ENCODE peak calls at places on chromosomes 4 and X, in six cellular contexts. D, W, Y, T, I and U are unnamed samples.

GRCh38 chrX:46912673-46913491 is 661 bp downstream of the JADE3 start:
- DNase-seq in D (peak), W (peak), Y (peak), T (no peak), I (peak), U (peak)

GRCh38 chr4:168433576-168433975 is 46.7 kb downstream of the DDX60L start:
- DNase-seq in D (no peak), W (no peak), Y (no peak), T (no peak), I (no peak), U (no peak)

GRCh38 chrX:2635366-2635765 is 55.7 kb upstream of the CD99 start:
- DNase-seq in D (no peak), W (no peak), Y (no peak), T (no peak), I (no peak), U (no peak)

GRCh38 chrX:100449696-100450606 is 39.9 kb upstream of the PCDH19 start:
- DNase-seq in D (no peak), W (no peak), Y (no peak), T (no peak), I (no peak), U (no peak)

GRCh38 chr4:74449571-74450297 is 4.8 kb downstream of the AREG start:
- DNase-seq in D (no peak), W (no peak), Y (no peak), T (no peak), I (no peak), U (no peak)

GRCh38 chr4:22962186-22962786 is 269.5 kb downstream of the GBA3 start:
- DNase-seq in D (no peak), W (peak), Y (no peak), T (no peak), I (no peak), U (no peak)

GRCh38 chrX:139106111-139106510 is 394.6 kb upstream of the FGF13 start:
- DNase-seq in D (no peak), W (no peak), Y (no peak), T (no peak), I (no peak), U (no peak)

GRCh38 chr4:81722229-81722900 is 250.7 kb upstream of the RASGEF1B start:
- DNase-seq in D (no peak), W (no peak), Y (no peak), T (no peak), I (no peak), U (no peak)

GRCh38 chr4:87005690-87006461 is 71.1 kb downstream of the AFF1 start:
- DNase-seq in D (no peak), W (no peak), Y (no peak), T (peak), I (no peak), U (no peak)

GRCh38 chr4:8847331-8847730 is 24.3 kb downstream of the HMX1 start:
- DNase-seq in D (no peak), W (no peak), Y (peak), T (no peak), I (no peak), U (peak)

GRCh38 chr4:176753049-176753448 is 39.7 kb downstream of the VEGFC start:
- DNase-seq in D (no peak), W (no peak), Y (no peak), T (no peak), I (no peak), U (no peak)

GRCh38 chr4:99945718-99946345 is 586 bp downstream of the DNAJB14 start:
- DNase-seq in D (no peak), W (peak), Y (no peak), T (no peak), I (peak), U (no peak)

GRCh38 chr4:123412700-123413512 is 16.3 kb downstream of the SPRY1 start:
- DNase-seq in D (no peak), W (no peak), Y (no peak), T (no peak), I (no peak), U (no peak)

GRCh38 chrX:40154229-40154852 is 56.6 kb upstream of the BCOR start:
- DNase-seq in D (no peak), W (peak), Y (peak), T (no peak), I (peak), U (no peak)

GRCh38 chr4:7915875-7916242 is 23.8 kb downstream of the AFAP1 start:
- DNase-seq in D (no peak), W (no peak), Y (no peak), T (no peak), I (no peak), U (no peak)

GRCh38 chr4:85780664-85781063 is 305.7 kb downstream of the ARHGAP24 start:
- DNase-seq in D (no peak), W (no peak), Y (no peak), T (no peak), I (no peak), U (no peak)

GRCh38 chrX:135304741-135305140 is 4.5 kb upstream of the ETDC start:
- DNase-seq in D (no peak), W (no peak), Y (no peak), T (no peak), I (no peak), U (no peak)

GRCh38 chr4:123438031-123438430 is 41.4 kb downstream of the SPRY1 start:
- DNase-seq in D (no peak), W (no peak), Y (no peak), T (no peak), I (no peak), U (no peak)

GRCh38 chrX:19678941-19679340 is 163.6 kb upstream of the MAP3K15 start:
- DNase-seq in D (no peak), W (no peak), Y (no peak), T (peak), I (no peak), U (no peak)

GRCh38 chr4:137519406-137519805 is 12.9 kb downstream of the PCDH18 start:
- DNase-seq in D (no peak), W (no peak), Y (no peak), T (no peak), I (no peak), U (no peak)

GRCh38 chrX:48071064-48071985 is at the start of gene ZNF630:
- DNase-seq in D (peak), W (peak), Y (peak), T (peak), I (no peak), U (peak)

GRCh38 chr4:182955411-182955810 is 38.2 kb upstream of the DCTD start:
- DNase-seq in D (no peak), W (no peak), Y (no peak), T (no peak), I (no peak), U (no peak)

GRCh38 chr4:173525118-173526033 is 4.7 kb downstream of the HAND2 start:
- DNase-seq in D (no peak), W (no peak), Y (peak), T (no peak), I (no peak), U (no peak)

GRCh38 chrX:78123190-78123589 is 16.3 kb downstream of the TAF9B start:
- DNase-seq in D (no peak), W (no peak), Y (no peak), T (no peak), I (no peak), U (no peak)

GRCh38 chr4:13511101-13511500 is 27.0 kb upstream of the RAB28 start:
- DNase-seq in D (no peak), W (no peak), Y (no peak), T (no peak), I (no peak), U (no peak)

GRCh38 chr4:186307916-186308315 is 41.9 kb downstream of the F11 start:
- DNase-seq in D (no peak), W (no peak), Y (no peak), T (no peak), I (no peak), U (no peak)

GRCh38 chr4:26636458-26636857 is 52.6 kb downstream of the TBC1D19 start:
- DNase-seq in D (no peak), W (no peak), Y (no peak), T (no peak), I (no peak), U (no peak)

GRCh38 chr4:160180206-160180605 is 1077.3 kb downstream of the RAPGEF2 start:
- DNase-seq in D (no peak), W (no peak), Y (no peak), T (no peak), I (no peak), U (no peak)

GRCh38 chrX:45485682-45486081 is 285.0 kb upstream of the DIPK2B start:
- DNase-seq in D (no peak), W (no peak), Y (no peak), T (no peak), I (no peak), U (no peak)

GRCh38 chrX:42098897-42099296 is 175.5 kb upstream of the CASK start:
- DNase-seq in D (no peak), W (no peak), Y (no peak), T (no peak), I (no peak), U (no peak)

GRCh38 chrX:4225086-4225485 is 511.6 kb upstream of the PRKX start:
- DNase-seq in D (no peak), W (no peak), Y (no peak), T (no peak), I (no peak), U (no peak)

GRCh38 chr4:47031713-47032404 is 492 bp downstream of the GABRB1 start:
- DNase-seq in D (no peak), W (no peak), Y (no peak), T (no peak), I (no peak), U (no peak)

GRCh38 chr4:54945838-54946237 is 179.6 kb downstream of the KDR start:
- DNase-seq in D (no peak), W (no peak), Y (no peak), T (no peak), I (no peak), U (no peak)

DNA sequence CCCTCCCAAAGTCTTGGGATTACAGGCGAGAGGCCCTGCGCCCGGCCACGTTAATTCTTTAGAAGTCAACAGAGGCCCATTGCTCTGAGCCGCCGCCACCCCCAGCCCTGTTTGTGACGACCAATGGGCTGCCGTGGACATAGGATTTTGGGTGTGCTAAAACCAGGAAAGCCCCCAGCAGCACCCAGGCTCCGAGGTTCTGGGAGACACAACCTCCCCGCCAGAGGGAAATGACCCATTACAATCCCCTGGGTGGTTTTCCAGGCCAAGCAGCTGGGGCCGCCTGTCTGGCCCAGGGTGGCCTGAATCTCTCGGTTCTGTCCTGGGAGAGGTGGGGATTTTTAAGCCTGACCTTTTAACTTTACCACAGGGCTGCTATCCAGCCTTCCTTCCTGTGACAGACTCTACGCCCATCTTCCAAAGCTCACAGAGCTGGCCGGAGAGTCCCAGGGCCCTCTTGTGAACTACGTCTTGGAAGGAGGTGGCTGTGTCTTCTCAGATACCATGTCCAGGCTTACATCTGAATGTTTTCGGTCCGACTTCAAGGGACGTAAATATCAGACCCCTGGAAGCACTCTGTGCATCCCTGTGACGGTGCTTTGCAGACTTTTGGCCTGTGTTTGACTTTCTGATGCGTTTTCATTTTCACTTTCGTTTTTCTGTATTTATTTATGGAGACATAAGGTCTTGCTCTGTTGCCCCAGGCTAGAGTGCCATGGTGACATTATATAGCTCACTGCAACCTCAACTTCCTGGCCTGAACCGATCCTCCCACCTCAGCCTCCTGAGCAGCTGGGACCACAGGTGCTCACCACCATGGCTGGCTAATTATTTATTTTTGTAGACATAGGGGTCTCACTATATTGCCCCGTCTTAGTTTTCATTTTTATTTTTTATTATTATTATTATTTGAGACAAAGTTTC is 36.0 kb downstream of the P2RY8 start:
- DNase-seq in D (peak), W (no peak), Y (peak), T (peak), I (no peak), U (peak)
- TF ChIP-seq TAF1 in D (no peak), W (no peak), Y (no peak), T (no peak), I (no peak), U (no peak)

GRCh38 chrX:153689654-153690465 is 2.1 kb downstream of the SLC6A8 start:
- DNase-seq in D (no peak), W (peak), Y (no peak), T (no peak), I (no peak), U (no peak)
- TF ChIP-seq POLR2A in D (no peak), W (peak), Y (no peak), T (no peak), I (no peak), U (no peak)

GRCh38 chr4:110926841-110927400 is 304.0 kb upstream of the PITX2 start:
- DNase-seq in D (no peak), W (no peak), Y (no peak), T (no peak), I (no peak), U (no peak)
- TF ChIP-seq POLR2AphosphoS5 in D (no peak), W (no peak), Y (no peak), T (no peak), I (no peak), U (no peak)

GRCh38 chr4:185127021-185127925 is 15.8 kb upstream of the SLC25A4 start:
- DNase-seq in D (peak), W (no peak), Y (peak), T (no peak), I (no peak), U (peak)
- TF ChIP-seq TAF1 in D (no peak), W (no peak), Y (no peak), T (no peak), I (no peak), U (no peak)

DNA sequence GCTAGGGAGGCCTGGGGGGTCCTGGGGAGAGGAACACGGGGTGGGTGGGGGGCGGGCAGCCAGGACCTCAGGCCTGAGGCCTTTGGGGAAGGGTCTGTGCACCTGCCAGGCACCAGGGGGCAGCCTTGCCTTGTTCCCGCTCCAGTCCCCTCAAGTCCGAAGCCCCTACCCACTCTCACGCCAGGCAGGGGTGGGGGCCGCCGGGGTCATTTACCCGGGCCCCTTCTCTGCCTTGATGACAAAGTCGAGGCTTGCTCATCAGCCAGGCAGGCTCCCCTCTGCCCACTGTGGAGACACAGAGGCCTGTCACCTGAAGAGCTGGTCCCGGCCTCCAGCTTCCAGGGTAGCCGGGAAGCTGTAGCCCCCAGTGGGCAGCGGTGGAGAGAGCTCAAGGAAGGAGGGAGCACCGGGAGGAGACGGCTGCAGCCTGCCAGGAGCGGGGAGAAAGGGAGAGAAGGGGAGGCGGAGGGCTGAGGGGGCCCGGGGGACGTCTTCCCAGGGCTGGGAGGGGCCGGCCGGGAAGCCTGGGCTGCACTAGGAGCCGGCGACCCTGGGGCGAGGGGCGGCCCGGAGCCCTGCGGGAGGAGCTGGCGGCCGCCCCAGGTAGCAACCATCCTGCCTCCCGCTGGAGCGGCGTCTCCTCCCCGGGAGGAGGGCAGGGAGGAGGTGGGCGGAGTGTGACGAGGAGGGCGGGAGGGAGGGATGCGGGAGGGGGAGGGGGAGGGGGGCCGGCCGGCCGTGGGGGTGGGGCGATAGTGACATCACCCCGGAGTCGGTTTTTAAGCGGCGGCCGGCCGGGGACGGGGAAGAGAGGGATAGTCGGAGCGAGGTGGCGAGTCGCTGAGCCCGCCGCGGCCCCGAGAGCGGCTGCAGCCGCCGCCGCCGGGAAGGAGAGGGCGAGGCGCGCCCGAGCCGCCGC is at the start of gene SLC6A8:
- DNase-seq in D (no peak), W (peak), Y (peak), T (no peak), I (peak), U (no peak)
- TF ChIP-seq POLR2A in D (no peak), W (no peak), Y (no peak), T (no peak), I (no peak), U (no peak)

GRCh38 chr4:155653052-155653451 is 13.6 kb upstream of the GUCY1A1 start:
- DNase-seq in D (no peak), W (no peak), Y (no peak), T (no peak), I (no peak), U (no peak)
- TF ChIP-seq POLR2AphosphoS5 in D (no peak), W (no peak), Y (no peak), T (no peak), I (no peak), U (no peak)

DNA sequence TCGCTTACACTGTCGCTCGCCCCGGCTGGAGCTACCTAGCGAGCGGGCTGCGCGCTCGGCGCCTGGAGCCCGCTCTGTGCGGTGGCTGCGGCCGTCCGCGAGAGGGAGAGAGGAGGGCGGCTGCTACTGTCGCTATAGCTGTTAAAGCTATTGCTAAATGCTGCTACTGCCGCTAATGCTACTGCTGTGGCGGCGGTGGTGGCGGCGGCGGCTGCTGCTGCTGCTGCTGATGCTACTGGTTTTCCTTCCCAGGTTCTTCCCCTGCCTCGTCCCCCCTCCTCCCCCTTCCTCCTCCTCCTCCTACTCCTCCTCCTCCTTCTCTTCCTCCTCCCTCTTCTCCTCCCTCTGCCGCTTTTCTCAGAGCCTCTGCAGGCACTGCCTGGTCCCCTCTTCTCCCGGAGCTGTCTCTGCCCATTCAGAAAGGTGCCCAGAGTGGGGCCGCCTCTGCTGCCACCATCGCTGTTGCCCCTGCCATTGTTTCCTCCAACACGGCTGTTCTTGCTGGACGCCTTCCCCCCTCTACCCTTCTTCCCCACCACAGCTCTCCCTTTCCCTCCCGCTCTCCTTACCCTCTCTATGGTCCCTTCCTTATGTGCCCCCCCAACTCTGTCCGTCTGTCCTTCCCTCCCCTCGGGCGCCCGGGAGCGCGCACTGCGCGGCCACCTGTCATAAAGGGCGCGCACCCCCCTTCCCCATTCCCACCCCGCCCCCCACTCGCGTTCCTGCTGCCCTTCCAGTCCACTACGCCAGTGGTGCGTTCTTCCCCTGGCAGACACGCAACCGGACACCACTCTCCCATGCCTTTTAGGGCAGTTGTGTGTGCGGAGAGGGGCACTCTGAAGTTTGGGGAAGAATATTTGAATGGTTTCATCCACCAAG is at the start of gene NEXMIF:
- DNase-seq in D (peak), W (no peak), Y (peak), T (no peak), I (peak), U (peak)
- TF ChIP-seq TAF1 in D (peak), W (no peak), Y (no peak), T (no peak), I (no peak), U (no peak)

GRCh38 chrX:102155806-102156179 is at the start of gene BEX5:
- DNase-seq in D (no peak), W (peak), Y (no peak), T (no peak), I (no peak), U (no peak)
- TF ChIP-seq POLR2A in D (no peak), W (no peak), Y (no peak), T (peak), I (no peak), U (no peak)